ENCODE peak calls at places on chromosomes 3 and 15, in eight cellular contexts. One of them, this sample, is unnamed.

GRCh38 chr15:41829959-41830646 is 2.2 kb downstream of the JMJD7 start:
- DNase-seq in memory B cell: no peak
- DNase-seq in foreskin keratinocyte: peak; percentile 61
- DNase-seq in pancreas: no peak
- DNase-seq in activated effector memory CD4-positive, alpha-beta T cell treated with Interleukin-2 at 50 U/mL for 16 hours: no peak
- DNase-seq in naive thymus-derived CD8-positive, alpha-beta T cell: no peak
- DNase-seq in stimulated activated CD4-positive, alpha-beta T cell treated with anti-CD3 and anti-CD28 coated beads, Interleukin-4, amount 100 ng/mL, for 24 hours: no peak
- DNase-seq in hippocampal formation: no peak
- DNase-seq in this sample: no peak

GRCh38 chr3:177279118-177279815 is 82.0 kb upstream of the TBL1XR1 start:
- DNase-seq in pancreas: no peak
- DNase-seq in stimulated activated CD4-positive, alpha-beta T cell treated with anti-CD3 and anti-CD28 coated beads, Interleukin-4, amount 100 ng/mL, for 24 hours: no peak
- DNase-seq in activated effector memory CD4-positive, alpha-beta T cell treated with Interleukin-2 at 50 U/mL for 16 hours: no peak
- DNase-seq in foreskin keratinocyte: no peak
- DNase-seq in memory B cell: no peak
- DNase-seq in hippocampal formation: no peak
- DNase-seq in naive thymus-derived CD8-positive, alpha-beta T cell: no peak
- DNase-seq in this sample: no peak

GRCh38 chr3:48232734-48233133 is 8.2 kb upstream of the ZNF589 start:
- DNase-seq in activated effector memory CD4-positive, alpha-beta T cell treated with Interleukin-2 at 50 U/mL for 16 hours: peak; percentile 8
- DNase-seq in naive thymus-derived CD8-positive, alpha-beta T cell: peak; percentile 41
- DNase-seq in hippocampal formation: peak; percentile 81
- DNase-seq in foreskin keratinocyte: peak; percentile 39
- DNase-seq in stimulated activated CD4-positive, alpha-beta T cell treated with anti-CD3 and anti-CD28 coated beads, Interleukin-4, amount 100 ng/mL, for 24 hours: peak; percentile 69
- DNase-seq in memory B cell: peak; percentile 53
- DNase-seq in pancreas: peak; percentile 79
- DNase-seq in this sample: peak; percentile 71

GRCh38 chr15:27873825-27874224 is 225.3 kb downstream of the OCA2 start:
- DNase-seq in stimulated activated CD4-positive, alpha-beta T cell treated with anti-CD3 and anti-CD28 coated beads, Interleukin-4, amount 100 ng/mL, for 24 hours: no peak
- DNase-seq in naive thymus-derived CD8-positive, alpha-beta T cell: no peak
- DNase-seq in hippocampal formation: no peak
- DNase-seq in foreskin keratinocyte: no peak
- DNase-seq in memory B cell: no peak
- DNase-seq in activated effector memory CD4-positive, alpha-beta T cell treated with Interleukin-2 at 50 U/mL for 16 hours: no peak
- DNase-seq in pancreas: no peak
- DNase-seq in this sample: no peak

GRCh38 chr3:16240229-16241023 is 24.3 kb downstream of the DPH3 start:
- DNase-seq in hippocampal formation: no peak
- DNase-seq in stimulated activated CD4-positive, alpha-beta T cell treated with anti-CD3 and anti-CD28 coated beads, Interleukin-4, amount 100 ng/mL, for 24 hours: no peak
- DNase-seq in memory B cell: no peak
- DNase-seq in activated effector memory CD4-positive, alpha-beta T cell treated with Interleukin-2 at 50 U/mL for 16 hours: no peak
- DNase-seq in foreskin keratinocyte: peak; percentile 49
- DNase-seq in pancreas: no peak
- DNase-seq in naive thymus-derived CD8-positive, alpha-beta T cell: no peak
- DNase-seq in this sample: peak; percentile 37

GRCh38 chr15:77461486-77461885 is 40.8 kb downstream of the HMG20A start:
- DNase-seq in activated effector memory CD4-positive, alpha-beta T cell treated with Interleukin-2 at 50 U/mL for 16 hours: no peak
- DNase-seq in foreskin keratinocyte: no peak
- DNase-seq in naive thymus-derived CD8-positive, alpha-beta T cell: no peak
- DNase-seq in memory B cell: no peak
- DNase-seq in stimulated activated CD4-positive, alpha-beta T cell treated with anti-CD3 and anti-CD28 coated beads, Interleukin-4, amount 100 ng/mL, for 24 hours: no peak
- DNase-seq in hippocampal formation: no peak
- DNase-seq in pancreas: no peak
- DNase-seq in this sample: peak; percentile 52

GRCh38 chr3:55543228-55543627 is 56.1 kb upstream of the WNT5A start:
- DNase-seq in activated effector memory CD4-positive, alpha-beta T cell treated with Interleukin-2 at 50 U/mL for 16 hours: no peak
- DNase-seq in memory B cell: no peak
- DNase-seq in hippocampal formation: no peak
- DNase-seq in naive thymus-derived CD8-positive, alpha-beta T cell: no peak
- DNase-seq in foreskin keratinocyte: no peak
- DNase-seq in stimulated activated CD4-positive, alpha-beta T cell treated with anti-CD3 and anti-CD28 coated beads, Interleukin-4, amount 100 ng/mL, for 24 hours: no peak
- DNase-seq in pancreas: no peak
- DNase-seq in this sample: no peak

GRCh38 chr3:161139686-161140085 is 34.5 kb upstream of the B3GALNT1 start:
- DNase-seq in pancreas: no peak
- DNase-seq in hippocampal formation: no peak
- DNase-seq in memory B cell: no peak
- DNase-seq in stimulated activated CD4-positive, alpha-beta T cell treated with anti-CD3 and anti-CD28 coated beads, Interleukin-4, amount 100 ng/mL, for 24 hours: no peak
- DNase-seq in naive thymus-derived CD8-positive, alpha-beta T cell: no peak
- DNase-seq in activated effector memory CD4-positive, alpha-beta T cell treated with Interleukin-2 at 50 U/mL for 16 hours: no peak
- DNase-seq in foreskin keratinocyte: no peak
- DNase-seq in this sample: no peak

GRCh38 chr15:70259640-70260066 is 161.9 kb upstream of the TLE3 start:
- DNase-seq in activated effector memory CD4-positive, alpha-beta T cell treated with Interleukin-2 at 50 U/mL for 16 hours: no peak
- DNase-seq in stimulated activated CD4-positive, alpha-beta T cell treated with anti-CD3 and anti-CD28 coated beads, Interleukin-4, amount 100 ng/mL, for 24 hours: no peak
- DNase-seq in memory B cell: no peak
- DNase-seq in foreskin keratinocyte: no peak
- DNase-seq in hippocampal formation: no peak
- DNase-seq in naive thymus-derived CD8-positive, alpha-beta T cell: no peak
- DNase-seq in pancreas: no peak
- DNase-seq in this sample: no peak

GRCh38 chr3:101484805-101485620 is 28.0 kb downstream of the SENP7 start:
- DNase-seq in pancreas: no peak
- DNase-seq in foreskin keratinocyte: peak; percentile 70
- DNase-seq in memory B cell: no peak
- DNase-seq in activated effector memory CD4-positive, alpha-beta T cell treated with Interleukin-2 at 50 U/mL for 16 hours: no peak
- DNase-seq in naive thymus-derived CD8-positive, alpha-beta T cell: no peak
- DNase-seq in hippocampal formation: no peak
- DNase-seq in stimulated activated CD4-positive, alpha-beta T cell treated with anti-CD3 and anti-CD28 coated beads, Interleukin-4, amount 100 ng/mL, for 24 hours: no peak
- DNase-seq in this sample: peak; percentile 8

GRCh38 chr3:108099203-108099602 is 8.4 kb upstream of the CD47 start:
- DNase-seq in stimulated activated CD4-positive, alpha-beta T cell treated with anti-CD3 and anti-CD28 coated beads, Interleukin-4, amount 100 ng/mL, for 24 hours: no peak
- DNase-seq in foreskin keratinocyte: no peak
- DNase-seq in memory B cell: no peak
- DNase-seq in naive thymus-derived CD8-positive, alpha-beta T cell: no peak
- DNase-seq in hippocampal formation: no peak
- DNase-seq in pancreas: no peak
- DNase-seq in activated effector memory CD4-positive, alpha-beta T cell treated with Interleukin-2 at 50 U/mL for 16 hours: no peak
- DNase-seq in this sample: peak; percentile 64

GRCh38 chr3:139732729-139733128 is 55.0 kb upstream of the NMNAT3 start:
- DNase-seq in memory B cell: no peak
- DNase-seq in foreskin keratinocyte: peak; percentile 22
- DNase-seq in hippocampal formation: no peak
- DNase-seq in stimulated activated CD4-positive, alpha-beta T cell treated with anti-CD3 and anti-CD28 coated beads, Interleukin-4, amount 100 ng/mL, for 24 hours: no peak
- DNase-seq in pancreas: no peak
- DNase-seq in naive thymus-derived CD8-positive, alpha-beta T cell: no peak
- DNase-seq in activated effector memory CD4-positive, alpha-beta T cell treated with Interleukin-2 at 50 U/mL for 16 hours: no peak
- DNase-seq in this sample: no peak

GRCh38 chr15:88658972-88659931 is 20.4 kb downstream of the ISG20 start:
- DNase-seq in stimulated activated CD4-positive, alpha-beta T cell treated with anti-CD3 and anti-CD28 coated beads, Interleukin-4, amount 100 ng/mL, for 24 hours: no peak
- DNase-seq in memory B cell: no peak
- DNase-seq in foreskin keratinocyte: peak; percentile 56
- DNase-seq in activated effector memory CD4-positive, alpha-beta T cell treated with Interleukin-2 at 50 U/mL for 16 hours: no peak
- DNase-seq in naive thymus-derived CD8-positive, alpha-beta T cell: no peak
- DNase-seq in pancreas: no peak
- DNase-seq in hippocampal formation: no peak
- DNase-seq in this sample: no peak

GRCh38 chr3:23004971-23005370 is 198.2 kb upstream of the UBE2E2 start:
- DNase-seq in hippocampal formation: no peak
- DNase-seq in naive thymus-derived CD8-positive, alpha-beta T cell: no peak
- DNase-seq in stimulated activated CD4-positive, alpha-beta T cell treated with anti-CD3 and anti-CD28 coated beads, Interleukin-4, amount 100 ng/mL, for 24 hours: no peak
- DNase-seq in memory B cell: no peak
- DNase-seq in pancreas: no peak
- DNase-seq in activated effector memory CD4-positive, alpha-beta T cell treated with Interleukin-2 at 50 U/mL for 16 hours: no peak
- DNase-seq in foreskin keratinocyte: peak; percentile 96
- DNase-seq in this sample: peak; percentile 6

GRCh38 chr3:30760040-30760439 is 134.4 kb downstream of the GADL1 start:
- DNase-seq in foreskin keratinocyte: peak; percentile 44
- DNase-seq in naive thymus-derived CD8-positive, alpha-beta T cell: no peak
- DNase-seq in hippocampal formation: no peak
- DNase-seq in activated effector memory CD4-positive, alpha-beta T cell treated with Interleukin-2 at 50 U/mL for 16 hours: no peak
- DNase-seq in stimulated activated CD4-positive, alpha-beta T cell treated with anti-CD3 and anti-CD28 coated beads, Interleukin-4, amount 100 ng/mL, for 24 hours: no peak
- DNase-seq in memory B cell: no peak
- DNase-seq in pancreas: no peak
- DNase-seq in this sample: no peak

GRCh38 chr3:99699841-99700240 is 61.4 kb downstream of the COL8A1 start:
- DNase-seq in foreskin keratinocyte: no peak
- DNase-seq in hippocampal formation: no peak
- DNase-seq in stimulated activated CD4-positive, alpha-beta T cell treated with anti-CD3 and anti-CD28 coated beads, Interleukin-4, amount 100 ng/mL, for 24 hours: no peak
- DNase-seq in pancreas: no peak
- DNase-seq in memory B cell: no peak
- DNase-seq in naive thymus-derived CD8-positive, alpha-beta T cell: no peak
- DNase-seq in activated effector memory CD4-positive, alpha-beta T cell treated with Interleukin-2 at 50 U/mL for 16 hours: no peak
- DNase-seq in this sample: no peak

This sample was measured in myocyte.